ENCODE peak calls at places on chromosomes 2 and 18, in five cellular contexts. M is pancreas; N is CD8-positive, alpha-beta T cell; S is activated CD4-positive, alpha-beta memory T cell treated with anti-CD3 and anti-CD28 coated beads, Interleukin-2, amount 10 ng/mL, durations not matched to agents 7 days and 5 days; O is 8988T. B is an unnamed sample.

GRCh38 chr2:780581-780980 is 103.4 kb upstream of the TMEM18 start:
- DNase-seq in S (no peak), M (no peak), O (no peak), N (no peak), B (no peak)

GRCh38 chr2:225422145-225422544 is 22.6 kb downstream of the NYAP2 start:
- DNase-seq in M (no peak), O (no peak), N (no peak), S (no peak), B (no peak)

GRCh38 chr18:23825978-23826405 is 136.7 kb downstream of the LAMA3 start:
- DNase-seq in O (no peak), M (no peak), N (no peak), S (no peak), B (no peak)

GRCh38 chr2:65922794-65923193 is 490.4 kb upstream of the SPRED2 start:
- DNase-seq in M (no peak), N (no peak), S (no peak), O (no peak), B (no peak)

GRCh38 chr2:74502147-74502719 is 2.8 kb upstream of the LBX2 start:
- DNase-seq in S (no peak), N (no peak), M (peak), O (no peak), B (peak)

GRCh38 chr2:61426267-61426897 is 44.5 kb downstream of the USP34 start:
- DNase-seq in O (peak), M (peak), N (peak), S (peak), B (peak)

GRCh38 chr2:235808366-235808765 is 314.5 kb downstream of the AGAP1 start:
- DNase-seq in S (no peak), O (no peak), M (no peak), N (no peak), B (no peak)

GRCh38 chr2:85585781-85586105 is 1.5 kb downstream of the VAMP5 start:
- DNase-seq in O (no peak), S (no peak), M (no peak), N (no peak), B (no peak)

GRCh38 chr2:178394816-178395215 is 56.2 kb downstream of the PRKRA start:
- DNase-seq in N (no peak), S (no peak), O (no peak), M (no peak), B (no peak)

GRCh38 chr18:23487738-23488625 is 15.3 kb upstream of the RMC1 start:
- DNase-seq in S (peak), O (no peak), M (no peak), N (peak), B (no peak)

GRCh38 chr18:48715651-48716354 is 177.0 kb downstream of the CTIF start:
- DNase-seq in M (no peak), N (no peak), O (no peak), S (no peak), B (peak)

GRCh38 chr2:134276381-134277172 is 22.7 kb downstream of the MGAT5 start:
- DNase-seq in M (no peak), O (no peak), S (no peak), N (no peak), B (no peak)

GRCh38 chr2:29273704-29274611 is 158.7 kb downstream of the CLIP4 start:
- DNase-seq in S (no peak), N (no peak), O (no peak), M (no peak), B (no peak)

GRCh38 chr2:173986805-173987204 is 21.6 kb upstream of the SP3 start:
- DNase-seq in N (no peak), M (no peak), S (no peak), O (no peak), B (no peak)

GRCh38 chr2:18855027-18855426 is 265.7 kb upstream of the NT5C1B start:
- DNase-seq in M (no peak), S (no peak), O (no peak), N (no peak), B (no peak)

GRCh38 chr2:166610180-166610919 is 116.3 kb upstream of the SCN7A start:
- DNase-seq in O (no peak), N (no peak), M (peak), S (no peak), B (no peak)

GRCh38 chr2:95670167-95670566 is 78.4 kb downstream of the TRIM43 start:
- DNase-seq in N (no peak), S (no peak), O (no peak), M (no peak), B (no peak)

GRCh38 chr2:151251012-151251411 is 10.7 kb downstream of the RBM43 start:
- DNase-seq in O (no peak), N (no peak), S (no peak), M (no peak), B (no peak)

GRCh38 chr2:37379881-37380296 is 35.5 kb downstream of the QPCT start:
- DNase-seq in N (no peak), O (no peak), M (no peak), S (no peak), B (no peak)

GRCh38 chr2:197777823-197778407 is 7.2 kb downstream of the BOLL start:
- DNase-seq in N (no peak), M (no peak), S (no peak), O (no peak), B (no peak)

GRCh38 chr2:128469203-128469602 is 150.5 kb upstream of the HS6ST1 start:
- DNase-seq in M (no peak), S (peak), O (no peak), N (no peak), B (no peak)

B was measured in mucosa of descending colon.